ENCODE peak calls at places on chromosome 4, in ten cellular contexts. K is aorta; I is AG04449; Y is CD4-positive, CD25-positive, alpha-beta regulatory T cell; X is cardiac muscle cell; F is sciatic nerve; L is bronchial epithelial cell; T is GM23338; C is mesothelial cell of epicardium; O is activated CD8-positive, alpha-beta T cell treated with anti-CD3 and anti-CD28 coated beads for 36 hours. U is an unnamed sample.

GRCh38 chr4:76751612-76752343 is 146.2 kb downstream of the SOWAHB start:
- DNase-seq in K (no peak), I (no peak), Y (no peak), X (no peak), F (no peak), L (no peak), T (no peak), C (no peak), O (no peak), U (no peak)

GRCh38 chr4:30208731-30209435 is 511.3 kb upstream of the PCDH7 start:
- DNase-seq in K (no peak), I (no peak), Y (no peak), X (no peak), F (no peak), L (peak; percentile 91), T (no peak), C (no peak), O (no peak), U (no peak)

GRCh38 chr4:121728066-121728465 is 31.3 kb upstream of the ANXA5 start:
- DNase-seq in K (no peak), I (peak; percentile 92), Y (no peak), X (no peak), F (no peak), L (peak; percentile 88), T (no peak), C (no peak), O (no peak), U (no peak)

GRCh38 chr4:17577660-17578481 is 873 bp downstream of the LAP3 start:
- DNase-seq in K (peak; percentile 86), I (no peak), Y (no peak), X (peak; percentile 60), F (peak; percentile 75), L (peak; percentile 18), T (peak; percentile 18), C (no peak), O (peak; percentile 49), U (no peak)

GRCh38 chr4:149997881-149998421 is 80.3 kb upstream of the DCLK2 start:
- DNase-seq in K (no peak), I (no peak), Y (no peak), X (no peak), F (no peak), L (peak; percentile 84), T (no peak), C (no peak), O (no peak), U (peak; percentile 13)

GRCh38 chr4:82839624-82840023 is 41.0 kb upstream of the SCD5 start:
- DNase-seq in K (no peak), I (no peak), Y (no peak), X (no peak), F (no peak), L (no peak), T (no peak), C (no peak), O (no peak), U (no peak)

GRCh38 chr4:137226221-137226620 is 306.1 kb downstream of the PCDH18 start:
- DNase-seq in K (no peak), I (no peak), Y (no peak), X (no peak), F (no peak), L (no peak), T (no peak), C (no peak), O (no peak), U (no peak)

GRCh38 chr4:57119054-57119651 is 9.0 kb upstream of the IGFBP7 start:
- DNase-seq in K (peak; percentile 87), I (peak; percentile 95), Y (no peak), X (no peak), F (peak; percentile 67), L (peak; percentile 82), T (no peak), C (no peak), O (no peak), U (peak; percentile 68)

GRCh38 chr4:533318-534100 is 34.5 kb downstream of the PIGG start:
- DNase-seq in K (no peak), I (no peak), Y (no peak), X (no peak), F (no peak), L (no peak), T (no peak), C (no peak), O (no peak), U (no peak)

GRCh38 chr4:83552924-83553323 is 17.0 kb downstream of the GPAT3 start:
- DNase-seq in K (no peak), I (no peak), Y (peak; percentile 21), X (no peak), F (no peak), L (peak; percentile 65), T (no peak), C (no peak), O (peak; percentile 6), U (no peak)

GRCh38 chr4:2937986-2938385 is 25.2 kb downstream of the NOP14 start:
- DNase-seq in K (peak; percentile 41), I (no peak), Y (no peak), X (no peak), F (no peak), L (no peak), T (no peak), C (no peak), O (no peak), U (no peak)

GRCh38 chr4:37639551-37640293 is 46.5 kb downstream of the RELL1 start:
- DNase-seq in K (no peak), I (no peak), Y (no peak), X (no peak), F (no peak), L (peak; percentile 10), T (no peak), C (no peak), O (no peak), U (no peak)

GRCh38 chr4:89653012-89653411 is 183.9 kb downstream of the SNCA start:
- DNase-seq in K (no peak), I (no peak), Y (no peak), X (no peak), F (no peak), L (no peak), T (no peak), C (no peak), O (no peak), U (no peak)

GRCh38 chr4:166657261-166657660 is 577.0 kb downstream of the SPOCK3 start:
- DNase-seq in K (no peak), I (peak; percentile 14), Y (no peak), X (peak; percentile 37), F (no peak), L (peak; percentile 58), T (no peak), C (no peak), O (no peak), U (no peak)

GRCh38 chr4:10018818-10019438 is 2.4 kb downstream of the SLC2A9 start:
- DNase-seq in K (peak; percentile 99), I (peak; percentile 21), Y (peak; percentile 94), X (peak; percentile 86), F (peak; percentile 98), L (peak; percentile 89), T (peak; percentile 95), C (peak; percentile 88), O (peak; percentile 96), U (peak; percentile 96)

GRCh38 chr4:182175788-182176519 is 67.2 kb upstream of the TENM3 start:
- DNase-seq in K (no peak), I (no peak), Y (no peak), X (no peak), F (no peak), L (no peak), T (no peak), C (no peak), O (no peak), U (no peak)

GRCh38 chr4:165192956-165193355 is 14.4 kb upstream of the KLHL2 start:
- DNase-seq in K (no peak), I (no peak), Y (no peak), X (no peak), F (no peak), L (no peak), T (no peak), C (no peak), O (no peak), U (no peak)

GRCh38 chr4:158535130-158535614 is 13.5 kb downstream of the RXFP1 start:
- DNase-seq in K (no peak), I (no peak), Y (peak; percentile 13), X (no peak), F (no peak), L (peak; percentile 67), T (no peak), C (no peak), O (peak; percentile 56), U (no peak)